ENCODE peak calls at places on chromosomes 13 and 19, in six cellular contexts. U is HTR-8/SVneo; N is Peyer's patch; J is activated CD8-positive, alpha-beta T cell treated with anti-CD3 and anti-CD28 coated beads, Interleukin-2, amount 10 ng/mL, durations not matched to agents 7 days and 5 days; I is T-helper 17 cell; D is T-helper 9 cell. H is an unnamed sample.

GRCh38 chr19:3269972-3270667 is 45.7 kb downstream of the CELF5 start:
- DNase-seq in N (no peak), I (no peak), U (no peak), D (no peak), J (no peak), H (no peak)

GRCh38 chr13:84431646-84432045 is 549.4 kb upstream of the SLITRK1 start:
- DNase-seq in J (no peak), I (no peak), D (no peak), U (no peak), N (no peak), H (no peak)

GRCh38 chr19:38093587-38093986 is 130.4 kb downstream of the DPF1 start:
- DNase-seq in J (no peak), I (no peak), N (no peak), U (no peak), D (no peak), H (no peak)

GRCh38 chr19:2034729-2035589 is 16.1 kb downstream of the MKNK2 start:
- DNase-seq in D (peak), I (peak), J (peak), U (no peak), N (peak), H (peak)

GRCh38 chr19:47644743-47645499 is 36.0 kb downstream of the BICRA start:
- DNase-seq in J (no peak), U (no peak), I (no peak), N (no peak), D (no peak), H (no peak)

GRCh38 chr13:49821216-49821820 is 28.8 kb upstream of the KPNA3 start:
- DNase-seq in J (no peak), I (no peak), D (no peak), U (no peak), N (no peak), H (no peak)

GRCh38 chr19:16066611-16067104 is 9.6 kb upstream of the TPM4 start:
- DNase-seq in U (no peak), I (no peak), D (no peak), N (peak), J (peak), H (no peak)

GRCh38 chr19:18895038-18895827 is 725 bp downstream of the CERS1 start:
- DNase-seq in I (no peak), U (peak), D (no peak), N (no peak), J (no peak), H (no peak)

GRCh38 chr19:16371540-16371986 is 46.9 kb downstream of the KLF2 start:
- DNase-seq in N (peak), U (no peak), I (peak), D (peak), J (peak), H (peak)

GRCh38 chr19:17209126-17210036 is 5.8 kb upstream of the USE1 start:
- DNase-seq in J (peak), I (no peak), N (peak), U (peak), D (no peak), H (peak)

GRCh38 chr19:48480476-48481190 is 11.5 kb downstream of the CYTH2 start:
- DNase-seq in I (peak), N (peak), J (peak), U (no peak), D (peak), H (no peak)

GRCh38 chr19:46610413-46610775 is 9.3 kb downstream of the CALM3 start:
- DNase-seq in D (no peak), I (no peak), U (no peak), J (no peak), N (no peak), H (no peak)